ENCODE peak calls at places on chromosomes 16 and 17, in eight cellular contexts. L is activated naive CD8-positive, alpha-beta T cell treated with anti-CD3 and anti-CD28 coated beads, Interleukin-2, amount 50 U/mL, for 24 hours; E is stimulated activated CD4-positive, alpha-beta T cell treated with anti-CD3 and anti-CD28 coated beads, Interleukin-12 subunit alpha, Interleukin-12 subunit beta, amount 100 ng/mL, for 4 hours; U is right cardiac atrium; R is left cardiac atrium; Z is DMS153; F is anterior cingulate cortex; M is NAMALWA. D is an unnamed sample.

GRCh38 chr17:4672726-4673125 is 31.2 kb downstream of the PELP1 start:
- DNase-seq in Z (no peak), R (no peak), F (no peak), U (no peak), M (no peak), E (no peak), L (no peak), D (no peak)

GRCh38 chr17:77252736-77253135 is 112.0 kb downstream of the SEC14L1 start:
- DNase-seq in F (no peak), R (no peak), U (no peak), Z (no peak), E (no peak), M (no peak), L (no peak), D (no peak)

GRCh38 chr16:84332975-84333684 is 35.2 kb upstream of the ATP2C2 start:
- DNase-seq in U (no peak), E (no peak), R (no peak), Z (no peak), L (no peak), F (no peak), M (no peak), D (peak)

GRCh38 chr16:71846443-71846842 is 667 bp downstream of the ATXN1L start:
- DNase-seq in M (peak), U (no peak), Z (no peak), R (no peak), F (no peak), E (no peak), L (peak), D (peak)

GRCh38 chr16:66382966-66383299 is 16.4 kb downstream of the CDH5 start:
- DNase-seq in E (no peak), Z (no peak), U (no peak), L (no peak), R (no peak), F (no peak), M (no peak), D (peak)

GRCh38 chr16:79587897-79588296 is 12.6 kb downstream of the MAF start:
- DNase-seq in U (no peak), L (no peak), R (no peak), E (no peak), F (no peak), Z (no peak), M (no peak), D (no peak)

GRCh38 chr16:68737730-68738590 is 868 bp downstream of the CDH1 start:
- DNase-seq in E (no peak), M (no peak), F (no peak), R (no peak), Z (peak), L (no peak), U (no peak), D (no peak)

GRCh38 chr16:50292566-50292948 is 26.2 kb downstream of the ADCY7 start:
- DNase-seq in L (no peak), R (no peak), Z (no peak), M (no peak), F (no peak), E (no peak), U (peak), D (no peak)

GRCh38 chr17:8289103-8289397 is 580 bp downstream of the RANGRF start:
- DNase-seq in Z (no peak), L (peak), F (no peak), U (peak), R (no peak), E (no peak), M (no peak), D (no peak)

GRCh38 chr16:57643902-57644301 is 15.5 kb downstream of the ADGRG1 start:
- DNase-seq in L (no peak), E (no peak), M (peak), F (no peak), Z (no peak), U (no peak), R (no peak), D (no peak)

GRCh38 chr16:80033783-80034468 is 433.4 kb upstream of the MAF start:
- DNase-seq in U (no peak), L (no peak), Z (no peak), F (no peak), E (no peak), R (no peak), M (no peak), D (no peak)

GRCh38 chr16:87686697-87687570 is 78.9 kb downstream of the KLHDC4 start:
- DNase-seq in Z (no peak), L (no peak), F (no peak), R (no peak), E (no peak), U (no peak), M (no peak), D (peak)

GRCh38 chr17:63645775-63646491 is 23.7 kb downstream of the MAP3K3 start:
- DNase-seq in R (no peak), F (no peak), L (no peak), E (no peak), M (no peak), U (no peak), Z (no peak), D (peak)

GRCh38 chr17:50661795-50662391 is 27.2 kb downstream of the ABCC3 start:
- DNase-seq in F (no peak), U (peak), M (no peak), L (peak), Z (peak), E (peak), R (peak), D (peak)

GRCh38 chr17:57408064-57408811 is 151.9 kb downstream of the MSI2 start:
- DNase-seq in F (no peak), R (no peak), L (peak), E (no peak), Z (peak), M (no peak), U (no peak), D (no peak)

GRCh38 chr17:48110722-48111121 is 3.2 kb downstream of the SNX11 start:
- DNase-seq in R (no peak), M (no peak), Z (no peak), U (no peak), F (no peak), L (no peak), E (no peak), D (no peak)

GRCh38 chr16:87063543-87063942 is 253.6 kb downstream of the C16orf95 start:
- DNase-seq in R (no peak), E (no peak), F (no peak), U (no peak), L (no peak), Z (no peak), M (no peak), D (no peak)

GRCh38 chr17:66715745-66716156 is 119.2 kb upstream of the CACNG5 start:
- DNase-seq in F (no peak), L (no peak), R (no peak), E (no peak), Z (peak), M (peak), U (no peak), D (peak)

GRCh38 chr17:50318551-50319310 is 27.2 kb upstream of the XYLT2 start:
- DNase-seq in E (no peak), L (no peak), F (no peak), Z (no peak), M (no peak), R (no peak), U (no peak), D (no peak)

GRCh38 chr17:13484020-13484419 is 117.7 kb downstream of the HS3ST3A1 start:
- DNase-seq in L (no peak), U (no peak), E (no peak), R (no peak), F (no peak), M (no peak), Z (no peak), D (no peak)

GRCh38 chr17:65751263-65751662 is 189.8 kb upstream of the AXIN2 start:
- DNase-seq in M (no peak), E (no peak), U (no peak), F (no peak), Z (no peak), L (no peak), R (no peak), D (no peak)

GRCh38 chr16:19085679-19086200 is 18.3 kb downstream of the COQ7 start:
- DNase-seq in F (no peak), L (no peak), Z (no peak), R (no peak), M (no peak), E (no peak), U (no peak), D (peak)

GRCh38 chr17:78884148-78884870 is 18.7 kb downstream of the CEP295NL start:
- DNase-seq in E (no peak), M (no peak), R (no peak), Z (no peak), L (no peak), F (peak), U (no peak), D (peak)

GRCh38 chr17:61974115-61974514 is 46.3 kb upstream of the INTS2 start:
- DNase-seq in U (no peak), E (no peak), L (no peak), M (no peak), F (no peak), R (no peak), Z (no peak), D (no peak)

GRCh38 chr17:7560172-7561027 is 1.3 kb upstream of the SENP3 start:
- DNase-seq in F (no peak), L (peak), M (no peak), E (peak), U (peak), Z (peak), R (peak), D (no peak)

GRCh38 chr16:88732172-88732960 is 26.1 kb downstream of the CTU2 start:
- DNase-seq in R (no peak), U (no peak), Z (no peak), F (no peak), E (no peak), M (peak), L (no peak), D (peak)

GRCh38 chr17:81635431-81635830 is 1.5 kb downstream of the NPLOC4 start:
- DNase-seq in E (no peak), Z (no peak), F (no peak), R (no peak), L (no peak), U (no peak), M (no peak), D (no peak)

GRCh38 chr16:3004319-3004718 is 8.4 kb upstream of the CLDN9 start:
- DNase-seq in L (peak), E (no peak), U (no peak), R (no peak), M (no peak), Z (no peak), F (no peak), D (no peak)

GRCh38 chr17:48637323-48638260 is 11.4 kb upstream of the HOXB9 start:
- DNase-seq in F (no peak), L (no peak), U (no peak), R (no peak), E (no peak), M (no peak), Z (no peak), D (peak)

GRCh38 chr16:57828272-57829161 is 26.2 kb upstream of the KIFC3 start:
- DNase-seq in M (peak), E (no peak), Z (no peak), U (no peak), L (no peak), R (no peak), F (no peak), D (no peak)

GRCh38 chr17:33284022-33284421 is 9.1 kb downstream of the ASIC2 start:
- DNase-seq in M (no peak), F (no peak), U (peak), Z (peak), R (peak), E (no peak), L (no peak), D (peak)

GRCh38 chr17:4453821-4454591 is 20.3 kb downstream of the SPNS3 start:
- DNase-seq in U (no peak), Z (no peak), E (no peak), F (no peak), R (no peak), M (no peak), L (no peak), D (no peak)

GRCh38 chr16:78784773-78785172 is 685.3 kb downstream of the WWOX start:
- DNase-seq in M (no peak), Z (no peak), R (no peak), U (no peak), F (no peak), E (no peak), L (no peak), D (no peak)

GRCh38 chr16:82995927-82996441 is 369.2 kb downstream of the CDH13 start:
- DNase-seq in F (no peak), M (no peak), U (peak), Z (peak), L (no peak), E (no peak), R (peak), D (peak)

GRCh38 chr16:83002351-83003334 is 375.9 kb downstream of the CDH13 start:
- DNase-seq in U (no peak), R (no peak), Z (peak), L (no peak), M (no peak), F (no peak), E (no peak), D (peak)

GRCh38 chr16:13999895-14000425 is 71.2 kb upstream of the MRTFB start:
- DNase-seq in F (no peak), L (no peak), U (peak), R (peak), Z (no peak), E (no peak), M (no peak), D (no peak)

GRCh38 chr17:74268052-74268451 is 6.0 kb upstream of the DNAI2 start:
- DNase-seq in F (no peak), E (no peak), Z (no peak), R (no peak), M (no peak), U (no peak), L (no peak), D (no peak)